ENCODE peak calls at places on chromosome 9, in six cellular contexts. O, S, N, Y, R and C are unnamed samples.

GRCh38 chr9:93813687-93814560 is 141.2 kb downstream of the BARX1 start:
- DNase-seq in O (no peak), S (peak; percentile 26), N (no peak), Y (no peak), R (no peak), C (peak; percentile 46)

GRCh38 chr9:76013797-76014196 is 123.3 kb downstream of the PCSK5 start:
- DNase-seq in O (no peak), S (no peak), N (no peak), Y (no peak), R (no peak), C (no peak)

GRCh38 chr9:135896626-135897025 is 10.7 kb downstream of the CAMSAP1 start:
- DNase-seq in O (no peak), S (no peak), N (no peak), Y (no peak), R (no peak), C (no peak)

GRCh38 chr9:14531424-14532269 is 161.6 kb downstream of the ZDHHC21 start:
- DNase-seq in O (no peak), S (no peak), N (no peak), Y (peak; percentile 56), R (no peak), C (no peak)

GRCh38 chr9:110327735-110328134 is 9.9 kb downstream of the TXNDC8 start:
- DNase-seq in O (no peak), S (no peak), N (no peak), Y (no peak), R (no peak), C (no peak)

GRCh38 chr9:101509572-101509971 is 24.1 kb upstream of the RNF20 start:
- DNase-seq in O (no peak), S (no peak), N (no peak), Y (no peak), R (peak; percentile 50), C (no peak)

GRCh38 chr9:27489087-27489876 is 34.8 kb upstream of the IFNK start:
- DNase-seq in O (no peak), S (peak; percentile 57), N (no peak), Y (peak; percentile 93), R (no peak), C (no peak)

GRCh38 chr9:36964791-36965190 is 69.3 kb downstream of the PAX5 start:
- DNase-seq in O (no peak), S (no peak), N (no peak), Y (no peak), R (no peak), C (peak; percentile 20)

GRCh38 chr9:13665418-13666066 is 386.1 kb upstream of the MPDZ start:
- DNase-seq in O (no peak), S (no peak), N (peak; percentile 78), Y (peak; percentile 58), R (peak; percentile 24), C (no peak)

GRCh38 chr9:6407778-6408177 is 5.2 kb upstream of the UHRF2 start:
- DNase-seq in O (no peak), S (no peak), N (no peak), Y (no peak), R (no peak), C (no peak)

GRCh38 chr9:86946712-86947145 is 577 bp downstream of the GAS1 start:
- DNase-seq in O (peak; percentile 53), S (no peak), N (peak; percentile 66), Y (peak; percentile 53), R (no peak), C (peak; percentile 48)

GRCh38 chr9:8857330-8858249 is 1058.0 kb upstream of the DMAC1 start:
- DNase-seq in O (peak; percentile 83), S (peak; percentile 69), N (peak; percentile 55), Y (peak; percentile 12), R (no peak), C (peak; percentile 74)

GRCh38 chr9:77132991-77133390 is 44.3 kb upstream of the VPS13A start:
- DNase-seq in O (no peak), S (no peak), N (no peak), Y (peak; percentile 67), R (peak; percentile 31), C (no peak)

GRCh38 chr9:107693620-107694326 is 204.2 kb upstream of the KLF4 start:
- DNase-seq in O (no peak), S (no peak), N (peak; percentile 72), Y (no peak), R (peak; percentile 64), C (no peak)

GRCh38 chr9:33942471-33943083 is 106.1 kb downstream of the UBAP2 start:
- DNase-seq in O (no peak), S (no peak), N (peak; percentile 88), Y (peak; percentile 58), R (peak; percentile 93), C (no peak)

GRCh38 chr9:97515662-97516061 is 14.2 kb downstream of the TMOD1 start:
- DNase-seq in O (no peak), S (no peak), N (no peak), Y (no peak), R (no peak), C (no peak)

GRCh38 chr9:91775708-91776028 is 174.4 kb downstream of the ROR2 start:
- DNase-seq in O (no peak), S (no peak), N (no peak), Y (no peak), R (no peak), C (no peak)

GRCh38 chr9:14923701-14924100 is 13.5 kb upstream of the FREM1 start:
- DNase-seq in O (no peak), S (no peak), N (no peak), Y (peak; percentile 85), R (no peak), C (no peak)

GRCh38 chr9:136093331-136093986 is 1.6 kb downstream of the NACC2 start:
- DNase-seq in O (no peak), S (no peak), N (peak; percentile 61), Y (peak; percentile 41), R (no peak), C (no peak)

GRCh38 chr9:19231126-19232035 is 888 bp downstream of the DENND4C start:
- DNase-seq in O (no peak), S (peak; percentile 9), N (peak; percentile 40), Y (peak; percentile 42), R (peak; percentile 17), C (no peak)

GRCh38 chr9:116162241-116162781 is 8.7 kb downstream of the PAPPA start:
- DNase-seq in O (no peak), S (no peak), N (no peak), Y (peak; percentile 86), R (no peak), C (no peak)

GRCh38 chr9:86731511-86731993 is 215.8 kb downstream of the GAS1 start:
- DNase-seq in O (no peak), S (no peak), N (no peak), Y (peak; percentile 56), R (peak; percentile 78), C (no peak)

GRCh38 chr9:130337318-130337717 is 71.8 kb downstream of the HMCN2 start:
- DNase-seq in O (no peak), S (no peak), N (no peak), Y (no peak), R (no peak), C (no peak)

GRCh38 chr9:86809968-86810367 is 137.3 kb downstream of the GAS1 start:
- DNase-seq in O (no peak), S (no peak), N (no peak), Y (no peak), R (no peak), C (no peak)

GRCh38 chr9:91814214-91814613 is 135.8 kb downstream of the ROR2 start:
- DNase-seq in O (no peak), S (no peak), N (no peak), Y (no peak), R (no peak), C (no peak)

GRCh38 chr9:38306899-38307298 is 85.6 kb upstream of the ALDH1B1 start:
- DNase-seq in O (peak; percentile 31), S (no peak), N (no peak), Y (no peak), R (no peak), C (no peak)

GRCh38 chr9:83934569-83935275 is 13.5 kb upstream of the KIF27 start:
- DNase-seq in O (no peak), S (no peak), N (peak; percentile 58), Y (peak; percentile 91), R (peak; percentile 60), C (no peak)

DNA sequence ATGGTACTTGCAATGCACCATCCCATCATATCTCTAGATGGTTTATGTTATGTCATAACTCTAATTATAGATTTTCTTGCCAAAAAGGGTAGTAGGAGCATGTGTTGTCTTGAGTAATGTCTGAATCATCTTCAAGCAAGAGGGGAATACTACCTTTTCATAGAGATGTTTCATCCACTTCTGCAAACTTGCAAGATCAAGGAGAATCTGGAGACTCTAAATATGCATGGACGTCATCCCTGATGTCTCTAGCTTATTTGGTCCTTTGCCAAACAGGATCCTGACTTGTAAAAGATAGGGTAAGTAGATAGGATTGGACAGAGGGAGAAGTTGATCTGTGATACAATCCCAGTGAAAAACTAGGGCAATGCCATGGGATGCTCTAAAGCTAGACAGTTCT is 246.5 kb downstream of the DMRTA1 start:
- DNase-seq in O (no peak), S (no peak), N (no peak), Y (no peak), R (peak; percentile 54), C (no peak)
- H3K14ac ChIP-seq in O (no peak overlapping the region), S (no peak overlapping the region), N (no peak overlapping the region), Y (no peak overlapping the region), R (peak overlapping the region; percentile 21), C (no peak overlapping the region)

DNA sequence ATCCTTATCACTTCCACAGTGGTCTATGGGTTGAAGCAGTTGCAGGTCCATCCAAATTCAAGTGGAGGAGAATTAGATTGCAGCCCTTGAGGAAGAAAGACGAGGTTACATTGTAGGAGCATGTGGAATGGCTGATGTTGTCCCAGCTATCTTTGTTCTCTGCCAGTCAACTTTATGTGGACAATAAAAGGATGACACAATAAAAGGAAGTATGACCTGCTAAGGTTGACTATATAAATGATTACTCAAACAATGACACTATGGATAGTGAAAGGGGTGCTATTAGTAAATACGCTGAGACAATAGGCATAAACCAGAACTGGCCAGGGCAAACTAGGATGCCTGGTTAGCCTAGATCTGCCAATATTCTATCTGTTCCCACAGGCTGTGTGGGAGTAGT is 12.8 kb upstream of the ZNF618 start:
- DNase-seq in O (no peak), S (no peak), N (no peak), Y (no peak), R (no peak), C (no peak)
- H3K14ac ChIP-seq in O (no peak overlapping the region), S (no peak overlapping the region), N (no peak overlapping the region), Y (no peak overlapping the region), R (no peak overlapping the region), C (no peak overlapping the region)

GRCh38 chr9:89777544-89777943 is 172.7 kb downstream of the GADD45G start:
- DNase-seq in O (no peak), S (no peak), N (no peak), Y (no peak), R (no peak), C (no peak)

GRCh38 chr9:89779416-89779815 is 174.6 kb downstream of the GADD45G start:
- DNase-seq in O (no peak), S (no peak), N (peak; percentile 28), Y (no peak), R (no peak), C (no peak)

GRCh38 chr9:89778100-89779085 is 173.6 kb downstream of the GADD45G start:
- DNase-seq in O (no peak), S (no peak), N (no peak), Y (no peak), R (no peak), C (no peak)

GRCh38 chr9:89781838-89782237 is 177.0 kb downstream of the GADD45G start:
- DNase-seq in O (no peak), S (no peak), N (no peak), Y (peak; percentile 24), R (no peak), C (no peak)

GRCh38 chr9:89779816-89780215 is 175.0 kb downstream of the GADD45G start:
- DNase-seq in O (no peak), S (no peak), N (no peak), Y (no peak), R (no peak), C (no peak)
- H3K14ac ChIP-seq in O (no peak overlapping the region), S (no peak overlapping the region), N (no peak overlapping the region), Y (no peak overlapping the region), R (no peak overlapping the region), C (no peak overlapping the region)

GRCh38 chr9:70556736-70557135 is 142.3 kb upstream of the KLF9 start:
- DNase-seq in O (no peak), S (no peak), N (no peak), Y (peak; percentile 17), R (no peak), C (no peak)
- H3K14ac ChIP-seq in O (no peak overlapping the region), S (no peak overlapping the region), N (no peak overlapping the region), Y (no peak overlapping the region), R (no peak overlapping the region), C (no peak overlapping the region)